ENCODE peak calls at places on chromosomes 4 and X, in five cellular contexts. One of them, this sample, is unnamed.

GRCh38 chr4:51836531-51836930 is 6.4 kb upstream of the DCUN1D4 start:
- DNase-seq in activated T-cell treated with anti-CD3 and anti-CD28 coated beads for 48 hours: no peak
- DNase-seq in cardiac muscle cell: no peak
- DNase-seq in SW 1271: no peak
- DNase-seq in SHP77: no peak
- DNase-seq in this sample: no peak

GRCh38 chr4:22454955-22455354 is 60.9 kb downstream of the ADGRA3 start:
- DNase-seq in activated T-cell treated with anti-CD3 and anti-CD28 coated beads for 48 hours: no peak
- DNase-seq in cardiac muscle cell: no peak
- DNase-seq in SW 1271: no peak
- DNase-seq in SHP77: no peak
- DNase-seq in this sample: no peak

GRCh38 chr4:53651142-53651720 is 59.9 kb upstream of the LNX1 start:
- DNase-seq in activated T-cell treated with anti-CD3 and anti-CD28 coated beads for 48 hours: no peak
- DNase-seq in cardiac muscle cell: no peak
- DNase-seq in SW 1271: no peak
- DNase-seq in SHP77: no peak
- DNase-seq in this sample: no peak

GRCh38 chr4:140052050-140052449 is 101.9 kb downstream of the MAML3 start:
- DNase-seq in activated T-cell treated with anti-CD3 and anti-CD28 coated beads for 48 hours: no peak
- DNase-seq in cardiac muscle cell: no peak
- DNase-seq in SW 1271: peak; percentile 4
- DNase-seq in SHP77: no peak
- DNase-seq in this sample: no peak

GRCh38 chr4:107512549-107512948 is 207.5 kb downstream of the PAPSS1 start:
- DNase-seq in activated T-cell treated with anti-CD3 and anti-CD28 coated beads for 48 hours: no peak
- DNase-seq in cardiac muscle cell: no peak
- DNase-seq in SW 1271: no peak
- DNase-seq in SHP77: no peak
- DNase-seq in this sample: no peak

GRCh38 chrX:108485960-108486359 is 46.3 kb downstream of the COL4A5 start:
- DNase-seq in activated T-cell treated with anti-CD3 and anti-CD28 coated beads for 48 hours: no peak
- DNase-seq in cardiac muscle cell: no peak
- DNase-seq in SW 1271: no peak
- DNase-seq in SHP77: no peak
- DNase-seq in this sample: no peak

GRCh38 chrX:8844157-8844556 is 43.0 kb upstream of the FAM9A start:
- DNase-seq in activated T-cell treated with anti-CD3 and anti-CD28 coated beads for 48 hours: no peak
- DNase-seq in cardiac muscle cell: no peak
- DNase-seq in SW 1271: no peak
- DNase-seq in SHP77: no peak
- DNase-seq in this sample: no peak

GRCh38 chr4:183832776-183833450 is 72.2 kb upstream of the STOX2 start:
- DNase-seq in activated T-cell treated with anti-CD3 and anti-CD28 coated beads for 48 hours: no peak
- DNase-seq in cardiac muscle cell: no peak
- DNase-seq in SW 1271: no peak
- DNase-seq in SHP77: no peak
- DNase-seq in this sample: no peak

GRCh38 chr4:121978169-121978516 is 26.3 kb upstream of the TRPC3 start:
- DNase-seq in activated T-cell treated with anti-CD3 and anti-CD28 coated beads for 48 hours: no peak
- DNase-seq in cardiac muscle cell: no peak
- DNase-seq in SW 1271: no peak
- DNase-seq in SHP77: no peak
- DNase-seq in this sample: no peak